ENCODE peak calls at places on chromosome 16, in four cellular contexts. L, Q, E and I are unnamed samples.

GRCh38 chr16:31141489-31142108 is 6.1 kb upstream of the PRSS8 start:
- DNase-seq in L (no peak), Q (no peak), E (peak), I (no peak)

GRCh38 chr16:369866-370436 is 387 bp downstream of the MRPL28 start:
- DNase-seq in L (no peak), Q (no peak), E (no peak), I (no peak)

GRCh38 chr16:81625544-81626152 is 153.4 kb upstream of the PLCG2 start:
- DNase-seq in L (no peak), Q (no peak), E (peak), I (no peak)

GRCh38 chr16:2897110-2897509 is 14.1 kb downstream of the FLYWCH2 start:
- DNase-seq in L (peak), Q (no peak), E (no peak), I (no peak)

GRCh38 chr16:66275795-66276428 is 90.6 kb upstream of the CDH5 start:
- DNase-seq in L (no peak), Q (peak), E (peak), I (peak)

GRCh38 chr16:31132303-31132978 is 3.1 kb downstream of the PRSS8 start:
- DNase-seq in L (no peak), Q (no peak), E (no peak), I (no peak)

GRCh38 chr16:8852534-8852933 is 16.3 kb downstream of the CARHSP1 start:
- DNase-seq in L (no peak), Q (no peak), E (no peak), I (no peak)

GRCh38 chr16:89049484-89050118 is 44.1 kb upstream of the ACSF3 start:
- DNase-seq in L (no peak), Q (no peak), E (no peak), I (no peak)

GRCh38 chr16:56281256-56281805 is 90.0 kb downstream of the GNAO1 start:
- DNase-seq in L (no peak), Q (peak), E (no peak), I (peak)

GRCh38 chr16:81005644-81006471 is 827 bp downstream of the CMC2 start:
- DNase-seq in L (no peak), Q (no peak), E (no peak), I (no peak)

GRCh38 chr16:526181-527014 is 1.1 kb upstream of the CAPN15 start:
- DNase-seq in L (peak), Q (peak), E (no peak), I (peak)

GRCh38 chr16:70407811-70408274 is 31.1 kb downstream of the ST3GAL2 start:
- DNase-seq in L (peak), Q (no peak), E (no peak), I (no peak)

GRCh38 chr16:27822529-27823437 is 240.7 kb downstream of the GSG1L start:
- DNase-seq in L (no peak), Q (peak), E (peak), I (peak)

GRCh38 chr16:17832738-17833137 is 362.0 kb upstream of the XYLT1 start:
- DNase-seq in L (no peak), Q (no peak), E (no peak), I (no peak)

GRCh38 chr16:83136924-83137323 is 510.2 kb downstream of the CDH13 start:
- DNase-seq in L (no peak), Q (no peak), E (no peak), I (no peak)

GRCh38 chr16:75286996-75287395 is 35.6 kb upstream of the BCAR1 start:
- DNase-seq in L (no peak), Q (no peak), E (no peak), I (no peak)